ENCODE peak calls at places on chromosome 16, in ten cellular contexts. R, V, W, S, Y, J, C, G, H and P are unnamed samples.
A peak's percentile ranks its signal among the peaks of the same experiment; 100 is the strongest.

GRCh38 chr16:17313085-17313611 is 157.6 kb downstream of the XYLT1 start:
- DNase-seq in R (no peak), V (peak; percentile 47), W (no peak), S (no peak), Y (no peak), J (peak; percentile 9), C (no peak), G (no peak), H (no peak), P (no peak)

GRCh38 chr16:24609740-24610420 is 70.5 kb downstream of the RBBP6 start:
- DNase-seq in R (no peak), V (peak; percentile 47), W (no peak), S (peak; percentile 41), Y (no peak), J (peak; percentile 11), C (no peak), G (peak; percentile 52), H (peak; percentile 30), P (peak; percentile 83)

GRCh38 chr16:57434003-57434402 is 13.2 kb downstream of the CIAPIN1 start:
- DNase-seq in R (no peak), V (no peak), W (no peak), S (no peak), Y (no peak), J (no peak), C (no peak), G (no peak), H (no peak), P (no peak)

GRCh38 chr16:88503374-88503770 is 50.3 kb downstream of the ZFPM1 start:
- DNase-seq in R (no peak), V (no peak), W (no peak), S (no peak), Y (no peak), J (no peak), C (no peak), G (no peak), H (no peak), P (no peak)

GRCh38 chr16:58366247-58367031 is 25.8 kb upstream of the GINS3 start:
- DNase-seq in R (no peak), V (no peak), W (no peak), S (peak; percentile 98), Y (no peak), J (no peak), C (no peak), G (no peak), H (peak; percentile 3), P (no peak)

GRCh38 chr16:15597135-15597534 is 45.8 kb downstream of the MARF1 start:
- DNase-seq in R (no peak), V (no peak), W (no peak), S (no peak), Y (no peak), J (no peak), C (no peak), G (no peak), H (no peak), P (no peak)

GRCh38 chr16:81165411-81166097 is 69.4 kb upstream of the GCSH start:
- DNase-seq in R (no peak), V (no peak), W (no peak), S (no peak), Y (no peak), J (no peak), C (no peak), G (no peak), H (no peak), P (no peak)

GRCh38 chr16:22751685-22752084 is 62.3 kb upstream of the HS3ST2 start:
- DNase-seq in R (no peak), V (no peak), W (no peak), S (no peak), Y (no peak), J (no peak), C (no peak), G (no peak), H (no peak), P (no peak)

GRCh38 chr16:30366511-30366910 is 3.8 kb downstream of the TBC1D10B start:
- DNase-seq in R (no peak), V (no peak), W (no peak), S (peak; percentile 74), Y (no peak), J (no peak), C (no peak), G (no peak), H (no peak), P (no peak)
- TF ChIP-seq CTCF in R (no peak), V (no peak), W (no peak), S (no peak), Y (no peak), J (no peak), C (no peak), G (no peak), H (no peak), P (no peak)

GRCh38 chr16:55059146-55059545 is 128.5 kb downstream of the IRX5 start:
- DNase-seq in R (no peak), V (no peak), W (no peak), S (no peak), Y (no peak), J (no peak), C (no peak), G (no peak), H (no peak), P (no peak)

GRCh38 chr16:55055262-55055661 is 124.6 kb downstream of the IRX5 start:
- DNase-seq in R (no peak), V (no peak), W (no peak), S (no peak), Y (no peak), J (no peak), C (no peak), G (no peak), H (no peak), P (peak; percentile 35)

GRCh38 chr16:55058576-55058975 is 127.9 kb downstream of the IRX5 start:
- DNase-seq in R (no peak), V (no peak), W (no peak), S (no peak), Y (no peak), J (no peak), C (no peak), G (no peak), H (no peak), P (no peak)

GRCh38 chr16:55057866-55058265 is 127.2 kb downstream of the IRX5 start:
- DNase-seq in R (no peak), V (no peak), W (no peak), S (no peak), Y (no peak), J (no peak), C (no peak), G (no peak), H (no peak), P (no peak)

DNA sequence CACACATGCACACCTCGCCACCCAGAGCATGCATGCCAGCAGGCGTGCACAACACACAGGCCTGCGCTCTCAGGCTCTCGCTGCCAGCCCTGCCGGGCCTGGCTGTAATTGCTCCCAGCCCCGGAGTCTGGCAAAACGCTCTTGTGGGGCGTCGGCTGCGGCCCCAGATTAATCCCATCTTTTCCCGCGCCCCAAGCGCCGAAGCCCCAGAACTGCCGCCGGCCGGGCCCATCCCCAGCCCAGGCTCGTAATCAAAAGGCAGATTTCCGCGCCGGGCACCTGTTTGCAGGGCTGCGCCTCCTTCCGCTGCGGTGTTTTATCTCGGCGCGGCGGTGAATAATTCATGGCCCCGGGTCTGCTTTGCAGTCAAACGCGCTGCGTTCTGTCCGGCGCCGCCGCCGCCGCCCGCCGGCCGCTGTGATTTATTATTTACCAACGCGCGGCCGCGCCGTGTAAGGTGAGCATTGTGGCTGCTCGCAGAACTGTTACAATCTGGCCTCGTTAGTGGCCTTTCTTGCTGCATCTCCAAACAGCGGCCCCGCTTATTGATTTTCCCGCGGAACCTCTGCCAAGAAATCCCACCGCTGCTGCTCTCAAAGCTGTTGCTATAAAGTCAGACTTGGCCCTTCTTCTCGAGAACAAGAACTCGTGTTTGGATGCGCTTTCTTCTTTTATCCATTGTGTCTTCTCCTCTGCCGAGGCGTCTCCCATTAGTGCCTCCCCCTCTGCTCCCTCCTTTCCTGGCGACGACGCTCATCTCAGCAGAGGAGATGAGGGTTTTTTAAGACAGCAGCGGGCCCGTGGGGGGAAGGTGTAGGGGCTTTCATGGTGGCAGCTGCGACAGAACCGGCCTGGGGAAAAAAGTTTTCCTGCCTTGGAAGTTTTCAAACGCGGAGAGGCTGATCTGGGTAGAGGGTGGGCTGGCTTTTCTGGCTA is 126.2 kb downstream of the IRX5 start:
- DNase-seq in R (no peak), V (no peak), W (no peak), S (no peak), Y (no peak), J (no peak), C (no peak), G (peak; percentile 81), H (no peak), P (peak; percentile 95)
- TF ChIP-seq CTCF in R (no peak), V (no peak), W (no peak), S (no peak), Y (no peak), J (peak; percentile 8), C (no peak), G (no peak), H (no peak), P (no peak)

DNA sequence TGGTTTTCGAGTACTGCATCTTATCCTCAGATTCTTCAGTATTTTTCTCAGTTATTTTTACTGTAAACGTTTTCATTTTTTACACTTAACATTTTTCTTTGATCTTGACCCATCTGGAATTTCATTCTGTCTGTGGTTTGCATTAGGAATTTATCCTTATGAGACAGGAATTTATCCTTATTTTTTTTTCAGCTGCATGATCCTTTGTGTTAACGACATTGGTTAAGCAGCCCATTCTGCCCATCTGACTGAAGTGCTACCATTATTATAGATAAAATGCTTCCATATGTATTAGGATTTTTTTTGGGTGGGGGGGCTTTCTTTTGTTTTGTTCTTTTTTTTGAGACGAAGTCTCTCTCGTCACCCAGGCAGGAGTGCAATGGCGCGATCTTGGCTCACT is 41.0 kb downstream of the SNX29 start:
- DNase-seq in R (no peak), V (no peak), W (no peak), S (no peak), Y (no peak), J (no peak), C (no peak), G (no peak), H (no peak), P (no peak)
- TF ChIP-seq CTCF in R (no peak), V (no peak), W (no peak), S (no peak), Y (no peak), J (no peak), C (no peak), G (no peak), H (no peak), P (no peak)

GRCh38 chr16:69699915-69700314 is 26.4 kb downstream of the NQO1 start:
- DNase-seq in R (no peak), V (no peak), W (no peak), S (no peak), Y (no peak), J (no peak), C (no peak), G (no peak), H (no peak), P (no peak)

GRCh38 chr16:69698404-69698803 is 28.0 kb downstream of the NQO1 start:
- DNase-seq in R (no peak), V (no peak), W (no peak), S (no peak), Y (no peak), J (no peak), C (no peak), G (no peak), H (no peak), P (no peak)

GRCh38 chr16:69703638-69704037 is 22.7 kb downstream of the NQO1 start:
- DNase-seq in R (no peak), V (no peak), W (no peak), S (no peak), Y (no peak), J (no peak), C (no peak), G (no peak), H (no peak), P (no peak)

GRCh38 chr16:69701452-69701851 is 24.9 kb downstream of the NQO1 start:
- DNase-seq in R (no peak), V (no peak), W (no peak), S (no peak), Y (no peak), J (no peak), C (no peak), G (no peak), H (no peak), P (no peak)

DNA sequence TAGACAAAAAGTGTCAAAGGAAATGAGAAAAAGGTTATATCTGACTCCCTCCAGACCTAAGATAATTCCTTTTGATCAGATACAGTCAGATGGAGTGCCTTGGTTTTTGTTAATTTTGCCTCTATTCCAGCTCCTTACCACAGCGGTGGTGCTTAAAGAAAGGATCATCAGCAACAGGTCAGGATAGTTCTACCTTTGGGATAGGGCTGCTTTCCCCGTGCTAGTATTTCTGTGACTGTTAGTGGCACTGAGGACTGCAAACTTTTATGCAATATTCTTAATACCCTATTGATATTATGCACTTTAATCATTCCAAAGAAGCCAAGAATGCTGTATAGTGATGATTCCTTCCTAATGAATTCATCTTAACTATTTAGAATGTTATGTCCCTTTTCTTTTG is 24.5 kb downstream of the NQO1 start:
- DNase-seq in R (no peak), V (no peak), W (no peak), S (no peak), Y (no peak), J (no peak), C (no peak), G (no peak), H (no peak), P (no peak)
- TF ChIP-seq CTCF in R (no peak), V (no peak), W (no peak), S (no peak), Y (no peak), J (no peak), C (no peak), G (no peak), H (no peak), P (no peak)